ENCODE peak calls at places on chromosomes 2 and 18, in six cellular contexts. S is H1, N is MM.1S, Q is GM12878, O is GM06990, Y is thyroid gland. V is an unnamed sample.

GRCh38 chr2:96146151-96146880 is 1.1 kb upstream of the DUSP2 start:
- DNase-seq in O (peak; percentile 93), Q (peak; percentile 70), Y (peak; percentile 4), S (no peak), N (peak; percentile 80), V (no peak)

GRCh38 chr2:38907743-38908562 is 18.3 kb downstream of the ARHGEF33 start:
- DNase-seq in N (no peak), O (peak; percentile 47), Q (peak; percentile 51), Y (no peak), S (no peak), V (no peak)

GRCh38 chr18:37385846-37386435 is 179.7 kb downstream of the CELF4 start:
- DNase-seq in Q (no peak), Y (no peak), O (no peak), N (peak; percentile 55), S (no peak), V (no peak)

GRCh38 chr2:236696866-236697265 is 127.2 kb downstream of the ACKR3 start:
- DNase-seq in N (no peak), O (no peak), Q (no peak), S (no peak), Y (no peak), V (no peak)

GRCh38 chr2:165793161-165793778 is 777 bp downstream of the GALNT3 start:
- DNase-seq in Q (no peak), N (no peak), S (no peak), Y (peak; percentile 54), O (peak; percentile 15), V (no peak)

GRCh38 chr18:9887992-9888391 is 2.2 kb downstream of the TXNDC2 start:
- DNase-seq in S (no peak), Q (no peak), O (no peak), N (no peak), Y (no peak), V (no peak)

GRCh38 chr2:45191972-45192371 is 182.7 kb upstream of the SIX2 start:
- DNase-seq in O (no peak), Q (no peak), Y (no peak), N (no peak), S (no peak), V (no peak)

GRCh38 chr2:54041135-54041534 is 70.3 kb upstream of the PSME4 start:
- DNase-seq in O (no peak), Q (no peak), S (no peak), Y (no peak), N (no peak), V (no peak)

GRCh38 chr2:189366349-189366748 is 74.9 kb upstream of the WDR75 start:
- DNase-seq in O (no peak), S (no peak), Y (no peak), N (no peak), Q (no peak), V (no peak)

GRCh38 chr2:101113441-101114267 is 37.5 kb downstream of the TBC1D8 start:
- DNase-seq in N (no peak), Q (no peak), O (no peak), S (peak; percentile 33), Y (no peak), V (peak; percentile 66)

GRCh38 chr2:102032368-102033027 is 40.7 kb downstream of the IL1R2 start:
- DNase-seq in Q (no peak), Y (no peak), N (no peak), S (no peak), O (no peak), V (no peak)

GRCh38 chr2:137944714-137945113 is 19.6 kb upstream of the HNMT start:
- DNase-seq in O (no peak), Q (no peak), Y (no peak), S (no peak), N (no peak), V (no peak)

GRCh38 chr18:2657788-2658458 is 2.4 kb downstream of the SMCHD1 start:
- DNase-seq in S (no peak), O (no peak), Y (no peak), Q (no peak), N (peak; percentile 13), V (peak; percentile 59)

GRCh38 chr18:69958422-69958821 is 10.7 kb upstream of the CD226 start:
- DNase-seq in O (no peak), Q (no peak), S (no peak), N (no peak), Y (no peak), V (no peak)

GRCh38 chr2:217086038-217086522 is 226.2 kb upstream of the TNP1 start:
- DNase-seq in N (no peak), Q (no peak), S (no peak), Y (no peak), O (peak; percentile 67), V (no peak)

GRCh38 chr2:160868891-160869290 is 291.3 kb upstream of the TANK start:
- DNase-seq in Q (no peak), S (no peak), Y (no peak), N (no peak), O (no peak), V (no peak)

GRCh38 chr2:240557808-240558207 is at the start of gene ANKMY1:
- DNase-seq in N (no peak), Y (peak; percentile 78), Q (no peak), O (peak; percentile 86), S (no peak), V (no peak)

GRCh38 chr18:10864722-10865121 is 284.6 kb downstream of the PIEZO2 start:
- DNase-seq in Q (no peak), S (no peak), O (no peak), N (no peak), Y (no peak), V (no peak)

GRCh38 chr2:101119431-101119830 is 31.8 kb downstream of the TBC1D8 start:
- DNase-seq in O (no peak), Q (no peak), Y (no peak), S (no peak), N (no peak), V (no peak)

GRCh38 chr2:200306969-200307811 is 697 bp downstream of the SPATS2L start:
- DNase-seq in N (peak; percentile 60), Q (no peak), S (no peak), Y (peak; percentile 47), O (peak; percentile 68), V (no peak)

GRCh38 chr2:111534816-111535803 is 348.9 kb downstream of the ANAPC1 start:
- DNase-seq in Q (no peak), Y (peak; percentile 78), O (no peak), N (peak; percentile 71), S (no peak), V (peak; percentile 8)

GRCh38 chr2:108982259-108982679 is 6.8 kb downstream of the EDAR start:
- DNase-seq in Y (no peak), S (no peak), Q (no peak), O (no peak), N (no peak), V (no peak)

GRCh38 chr2:45274190-45274926 is 265.1 kb upstream of the SIX2 start:
- DNase-seq in S (no peak), Y (no peak), Q (no peak), O (no peak), N (no peak), V (no peak)

GRCh38 chr2:12262681-12263436 is 453.9 kb upstream of the TRIB2 start:
- DNase-seq in Q (no peak), Y (no peak), N (peak; percentile 69), S (no peak), O (peak; percentile 29), V (no peak)

GRCh38 chr2:27636766-27637165 is 7.9 kb downstream of the GPN1 start:
- DNase-seq in Y (no peak), O (no peak), Q (no peak), N (no peak), S (no peak), V (no peak)

GRCh38 chr2:36360063-36360462 is 4.5 kb downstream of the CRIM1 start:
- DNase-seq in O (no peak), N (no peak), S (no peak), Q (no peak), Y (no peak), V (no peak)

GRCh38 chr2:227932001-227932400 is 60.6 kb downstream of the DAW1 start:
- DNase-seq in O (no peak), Q (no peak), Y (no peak), N (peak; percentile 69), S (no peak), V (no peak)

GRCh38 chr2:227933891-227934290 is 62.5 kb downstream of the DAW1 start:
- DNase-seq in Q (no peak), O (no peak), N (no peak), S (no peak), Y (no peak), V (no peak)

GRCh38 chr2:227932403-227932802 is 61.0 kb downstream of the DAW1 start:
- DNase-seq in O (no peak), N (peak; percentile 62), Q (no peak), Y (no peak), S (no peak), V (no peak)
- TF ChIP-seq CTCF in O (peak; percentile 27), N (peak; percentile 56), Q (no peak), Y (no peak), S (no peak), V (no peak)

DNA sequence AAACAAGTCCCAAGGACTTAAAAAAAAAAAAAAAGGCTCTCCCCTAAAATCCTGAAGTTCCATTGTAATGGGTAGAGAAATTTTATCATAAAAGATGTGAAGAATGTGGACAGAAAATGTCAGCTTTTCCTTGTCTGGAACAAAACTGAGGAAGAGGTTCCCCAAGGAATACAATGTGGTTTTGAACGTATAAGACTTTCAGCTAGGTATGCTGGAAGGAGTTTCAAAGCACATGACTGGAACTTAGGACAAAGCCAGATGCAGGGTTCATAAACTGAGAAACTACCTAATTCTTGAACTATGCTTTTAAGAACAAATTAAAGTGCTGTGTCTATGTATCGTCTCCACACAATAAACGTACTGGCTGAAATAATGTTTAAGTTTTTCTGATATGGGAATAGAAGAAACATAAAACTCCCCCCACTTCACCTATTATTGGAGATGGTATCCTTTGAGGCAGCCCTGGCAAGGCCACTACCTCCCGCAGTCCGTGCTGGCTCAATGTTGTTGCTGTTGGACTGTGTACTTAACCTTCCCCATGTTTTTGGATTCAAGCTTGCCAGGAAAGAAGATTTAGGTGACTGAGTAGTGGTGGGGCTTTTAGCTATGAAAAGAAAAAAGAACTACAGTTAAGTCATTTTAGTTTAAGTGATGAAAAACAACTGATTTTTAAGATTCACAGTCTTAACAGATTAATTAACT is 84.2 kb upstream of the DNER start:
- DNase-seq in O (no peak), Q (no peak), Y (peak; percentile 29), N (no peak), S (no peak), V (no peak)
- H3K36me3 ChIP-seq in O (peaks cover 9% of the 10 kb centered on the region), Q (peaks cover 5% of the 10 kb centered on the region), Y (peaks cover 13% of the 10 kb centered on the region), N (no peaks in the 10 kb centered on the region), S (peaks cover 41% of the 10 kb centered on the region), V (peaks cover 7% of the 10 kb centered on the region)

DNA sequence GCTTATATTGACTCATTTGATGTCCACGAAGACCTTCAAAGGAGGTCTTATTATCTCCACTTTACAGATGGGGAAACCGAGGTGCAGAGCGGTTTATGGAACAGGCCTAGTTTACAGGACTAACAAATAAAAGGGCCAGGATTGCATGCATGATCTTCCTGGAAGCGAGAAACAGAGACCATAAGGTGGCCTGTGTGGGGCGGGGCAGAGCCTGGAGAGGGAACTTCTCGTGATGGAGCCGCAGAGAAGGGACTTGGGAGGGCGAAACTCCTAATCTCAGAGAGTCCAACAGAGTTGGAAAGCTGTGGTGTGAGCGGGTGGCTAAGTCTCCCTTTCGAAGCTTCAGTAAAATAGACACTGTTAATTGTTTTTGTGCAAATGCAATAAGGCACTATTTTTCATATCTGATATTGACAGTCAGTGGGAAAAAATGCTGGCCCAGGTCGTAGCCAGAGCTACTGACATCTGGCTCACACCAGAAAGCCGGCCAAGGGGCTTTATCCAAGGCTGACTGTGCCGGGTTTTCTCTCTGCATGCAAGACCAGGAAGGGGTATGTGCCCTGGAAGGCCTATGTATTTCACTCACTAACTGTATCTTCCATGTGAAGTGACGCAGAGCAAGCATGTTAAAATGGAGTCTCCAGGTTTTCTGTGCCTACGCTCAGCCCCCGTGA is 4.5 kb downstream of the INPP5D start:
- DNase-seq in Q (no peak), S (no peak), O (no peak), N (no peak), Y (no peak), V (no peak)
- H3K4me3 ChIP-seq in Q (peak overlapping the region; percentile 94), S (no peak overlapping the region), O (no peak overlapping the region), N (no peak overlapping the region), Y (no peak overlapping the region), V (no peak overlapping the region)

GRCh38 chr2:180655842-180656454 is 324.5 kb upstream of the UBE2E3 start:
- DNase-seq in N (no peak), Y (no peak), O (no peak), S (no peak), Q (no peak), V (no peak)
- TF ChIP-seq CTCF in N (no peak), Y (no peak), O (no peak), S (peak; percentile 36), Q (no peak), V (no peak)